ENCODE peak calls at places on chromosomes 1 and 21, in four cellular contexts. E is osteoblast, A is SK-N-SH, V is hepatocyte. L is an unnamed sample.

GRCh38 chr21:42174173-42174572 is 44.8 kb upstream of the ABCG1 start:
- DNase-seq in E (no peak), A (no peak), V (no peak), L (no peak)

GRCh38 chr1:30412241-30413110 is 310.9 kb downstream of the MATN1 start:
- DNase-seq in E (no peak), A (no peak), V (peak), L (no peak)

GRCh38 chr1:204726478-204726877 is 40.9 kb upstream of the LRRN2 start:
- DNase-seq in E (peak), A (no peak), V (peak), L (peak)

GRCh38 chr1:91818713-91818975 is 67.3 kb downstream of the TGFBR3 start:
- DNase-seq in E (no peak), A (no peak), V (no peak), L (no peak)

GRCh38 chr21:31786164-31786920 is 54.4 kb upstream of the SCAF4 start:
- DNase-seq in E (peak), A (no peak), V (no peak), L (no peak)

GRCh38 chr1:3399732-3400131 is 54.7 kb upstream of the ARHGEF16 start:
- DNase-seq in E (peak), A (no peak), V (no peak), L (no peak)

GRCh38 chr1:154534263-154534844 is 24.1 kb downstream of the UBE2Q1 start:
- DNase-seq in E (no peak), A (peak), V (peak), L (no peak)

GRCh38 chr1:191320062-191320461 is 838.2 kb upstream of the RGS18 start:
- DNase-seq in E (no peak), A (no peak), V (no peak), L (no peak)

GRCh38 chr1:20074725-20075171 is 4.8 kb downstream of the PLA2G5 start:
- DNase-seq in E (no peak), A (no peak), V (no peak), L (no peak)

GRCh38 chr1:160739098-160739511 is at the start of gene SLAMF7:
- DNase-seq in E (no peak), A (no peak), V (no peak), L (no peak)

GRCh38 chr1:184973308-184974085 is 811 bp downstream of the NIBAN1 start:
- DNase-seq in E (peak), A (no peak), V (peak), L (peak)
- TF ChIP-seq CTCF in E (no peak), A (no peak), V (no peak), L (no peak)

GRCh38 chr1:162029205-162029604 is 5.5 kb upstream of the OLFML2B start:
- DNase-seq in E (peak), A (peak), V (no peak), L (peak)
- H3K4me2 ChIP-seq in E (no peak), A (no peak), V (no peak), L (no peak)

GRCh38 chr1:62294211-62294610 is 25.0 kb downstream of the KANK4 start:
- DNase-seq in E (no peak), A (peak), V (no peak), L (no peak)
- TF ChIP-seq CTCF in E (peak), A (peak), V (no peak), L (no peak)

GRCh38 chr1:22845536-22845935 is 127.1 kb downstream of the LACTBL1 start:
- DNase-seq in E (peak), A (no peak), V (no peak), L (no peak)

GRCh38 chr1:22847709-22848108 is 125.0 kb downstream of the LACTBL1 start:
- DNase-seq in E (no peak), A (no peak), V (no peak), L (no peak)

GRCh38 chr1:22847249-22847648 is 125.4 kb downstream of the LACTBL1 start:
- DNase-seq in E (no peak), A (no peak), V (no peak), L (no peak)

GRCh38 chr1:22844621-22845020 is 128.0 kb downstream of the LACTBL1 start:
- DNase-seq in E (no peak), A (no peak), V (no peak), L (no peak)

DNA sequence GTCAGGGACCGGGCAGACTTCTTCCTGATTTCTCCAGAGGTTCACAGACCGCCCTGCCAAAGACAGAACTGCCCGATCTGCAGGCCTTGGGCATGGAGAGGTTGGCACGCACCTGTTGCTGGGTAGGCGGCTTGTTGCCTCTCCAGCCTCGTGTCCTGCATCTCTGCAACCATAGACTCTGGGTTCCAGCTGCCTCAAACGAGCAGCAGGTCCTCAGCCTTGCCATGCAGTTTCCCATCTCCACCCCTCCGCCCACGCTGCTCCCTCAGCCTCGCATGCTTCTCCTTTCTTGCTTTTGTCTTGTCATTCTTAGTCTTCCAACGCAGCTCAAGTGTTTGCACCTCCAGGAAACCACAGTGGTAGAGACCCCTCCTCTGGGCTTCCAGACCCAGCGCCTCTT is 126.2 kb downstream of the LACTBL1 start:
- DNase-seq in E (no peak), A (no peak), V (no peak), L (no peak)
- H3K4me2 ChIP-seq in E (no peak), A (no peak), V (no peak), L (no peak)

GRCh38 chr1:225440380-225440957 is 12.6 kb upstream of the LBR start:
- DNase-seq in E (no peak), A (no peak), V (no peak), L (no peak)

GRCh38 chr1:225442156-225442555 is 14.3 kb upstream of the LBR start:
- DNase-seq in E (no peak), A (no peak), V (no peak), L (no peak)

GRCh38 chr1:225445644-225446297 is 17.9 kb upstream of the LBR start:
- DNase-seq in E (no peak), A (no peak), V (no peak), L (peak)

GRCh38 chr1:225437710-225438437 is 10.0 kb upstream of the LBR start:
- DNase-seq in E (peak), A (no peak), V (no peak), L (peak)

GRCh38 chr1:225441314-225442119 is 13.7 kb upstream of the LBR start:
- DNase-seq in E (no peak), A (no peak), V (peak), L (no peak)
- TF ChIP-seq CTCF in E (peak), A (peak), V (peak), L (peak)

GRCh38 chr1:56820755-56821461 is 1.7 kb upstream of the FYB2 start:
- DNase-seq in E (peak), A (peak), V (peak), L (peak)
- H3K4me2 ChIP-seq in E (peak), A (no peak), V (peak), L (no peak)

GRCh38 chr1:25117233-25117823 is 115.0 kb downstream of the SYF2 start:
- DNase-seq in E (no peak), A (no peak), V (peak), L (no peak)
- TF ChIP-seq CTCF in E (no peak), A (peak), V (peak), L (peak)

DNA sequence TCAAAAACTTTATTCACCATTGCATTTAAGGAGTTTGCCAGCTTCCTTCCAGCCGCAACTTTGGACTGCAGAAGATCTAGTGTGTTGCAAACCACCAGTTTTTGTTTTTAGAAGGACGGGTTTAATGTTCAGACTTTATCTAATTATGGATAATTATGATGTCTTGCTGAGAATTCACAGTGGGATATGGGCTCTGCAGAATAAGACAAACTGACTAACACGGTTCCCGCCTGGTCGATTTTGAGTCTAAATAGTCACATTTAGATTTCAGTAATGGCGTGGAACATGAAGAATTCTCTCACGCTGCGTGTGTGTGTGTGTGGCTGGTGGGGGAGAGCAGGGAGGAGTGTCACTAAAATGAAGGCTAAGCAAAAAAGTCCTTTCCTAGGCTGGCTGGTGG is 48.5 kb upstream of the DMRTB1 start:
- DNase-seq in E (no peak), A (no peak), V (no peak), L (no peak)
- H3K4me2 ChIP-seq in E (peak), A (peak), V (no peak), L (no peak)

GRCh38 chr1:102550729-102551384 is 554.1 kb upstream of the OLFM3 start:
- DNase-seq in E (no peak), A (no peak), V (peak), L (peak)
- TF ChIP-seq CTCF in E (peak), A (peak), V (peak), L (no peak)

GRCh38 chr1:226894826-226895225 is 24.4 kb downstream of the PSEN2 start:
- DNase-seq in E (no peak), A (no peak), V (no peak), L (no peak)
- H3K4me2 ChIP-seq in E (no peak), A (no peak), V (no peak), L (no peak)

L was measured in endothelial cell of umbilical vein.